ENCODE peak calls at places on chromosomes 6 and 20, in four cellular contexts. B is A549, N is K562, E is GM12878. U is an unnamed sample.
A peak's percentile ranks its signal among the peaks of the same experiment; 100 is the strongest.

GRCh38 chr6:15793288-15793687 is 130.5 kb upstream of the DTNBP1 start:
- DNase-seq in N (peak; percentile 89), B (no peak), E (no peak), U (no peak)

GRCh38 chr6:108592371-108593337 is 31.9 kb downstream of the FOXO3 start:
- DNase-seq in N (peak; percentile 60), E (peak; percentile 76), B (no peak), U (peak; percentile 38)

GRCh38 chr20:46941404-46941803 is 46.8 kb downstream of the EYA2 start:
- DNase-seq in B (no peak), E (no peak), N (no peak), U (no peak)

GRCh38 chr6:74075323-74075722 is 379.3 kb downstream of the CD109 start:
- DNase-seq in N (no peak), B (no peak), E (no peak), U (no peak)

GRCh38 chr6:4459032-4459431 is 317.2 kb upstream of the CDYL start:
- DNase-seq in N (peak; percentile 27), B (peak; percentile 37), E (no peak), U (no peak)

GRCh38 chr6:167341038-167341613 is 16.2 kb downstream of the TTLL2 start:
- DNase-seq in B (no peak), N (no peak), E (no peak), U (no peak)

GRCh38 chr20:4797275-4797674 is 75.6 kb downstream of the PRND start:
- DNase-seq in B (no peak), N (no peak), E (no peak), U (no peak)

GRCh38 chr20:51014797-51015722 is 7.8 kb downstream of the KCNG1 start:
- DNase-seq in B (peak; percentile 59), E (no peak), N (peak; percentile 58), U (peak; percentile 35)

GRCh38 chr20:47042464-47042863 is 147.8 kb downstream of the EYA2 start:
- DNase-seq in B (no peak), E (no peak), N (peak; percentile 61), U (no peak)

GRCh38 chr6:32615885-32616532 is 21.2 kb upstream of the HLA-DQA1 start:
- DNase-seq in N (no peak), B (no peak), E (no peak), U (no peak)

GRCh38 chr6:140174509-140174908 is 800.1 kb upstream of the CITED2 start:
- DNase-seq in N (no peak), E (no peak), B (peak; percentile 53), U (no peak)

GRCh38 chr20:25548613-25549086 is 36.7 kb downstream of the NINL start:
- DNase-seq in E (no peak), B (peak; percentile 35), N (no peak), U (no peak)
- TF ChIP-seq EP300 in E (no peak), B (no peak), N (no peak), U (no peak)

GRCh38 chr6:31418251-31418650 is 14.9 kb downstream of the MICA start:
- DNase-seq in N (no peak), E (no peak), B (no peak), U (no peak)
- TF ChIP-seq EP300 in N (no peak), E (no peak), B (no peak), U (no peak)

GRCh38 chr20:926646-927045 is 10.5 kb upstream of the ANGPT4 start:
- DNase-seq in N (no peak), B (no peak), E (no peak), U (no peak)

GRCh38 chr20:921020-921419 is 4.9 kb upstream of the ANGPT4 start:
- DNase-seq in B (no peak), N (no peak), E (no peak), U (no peak)

GRCh38 chr20:924639-925038 is 8.5 kb upstream of the ANGPT4 start:
- DNase-seq in N (no peak), E (no peak), B (peak; percentile 25), U (no peak)

GRCh38 chr20:922781-923180 is 6.6 kb upstream of the ANGPT4 start:
- DNase-seq in B (no peak), E (no peak), N (no peak), U (no peak)

DNA sequence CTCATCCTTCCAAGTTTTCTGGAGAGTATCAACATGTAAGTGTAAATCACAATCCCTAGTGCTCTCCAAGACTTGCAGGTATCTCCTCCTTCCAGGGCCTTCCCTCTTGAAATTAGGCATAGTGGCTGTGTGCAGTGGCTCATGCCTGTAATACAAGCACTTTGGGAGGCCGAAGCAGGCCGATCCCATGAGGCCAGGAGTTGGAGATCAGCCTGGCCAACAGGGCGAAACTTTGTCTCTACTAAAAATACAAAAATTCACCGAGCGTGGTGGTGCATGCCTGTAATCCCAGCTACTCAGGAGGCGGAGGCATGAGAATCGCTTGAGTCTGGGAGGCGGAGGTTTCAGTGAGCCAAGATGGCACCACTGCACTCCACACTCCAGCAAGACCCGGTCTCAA is 9.4 kb upstream of the ANGPT4 start:
- DNase-seq in E (no peak), N (no peak), B (no peak), U (no peak)
- TF ChIP-seq EP300 in E (no peak), N (no peak), B (no peak), U (no peak)

GRCh38 chr20:62722627-62723026 is 14.0 kb downstream of the NTSR1 start:
- DNase-seq in N (no peak), B (no peak), E (no peak), U (no peak)

GRCh38 chr20:62723768-62724420 is 15.3 kb downstream of the NTSR1 start:
- DNase-seq in N (no peak), E (no peak), B (no peak), U (no peak)

GRCh38 chr20:62724692-62725595 is 16.3 kb downstream of the NTSR1 start:
- DNase-seq in N (no peak), B (no peak), E (no peak), U (no peak)

GRCh38 chr20:62721511-62722197 is 13.0 kb downstream of the NTSR1 start:
- DNase-seq in E (no peak), N (no peak), B (no peak), U (no peak)

GRCh38 chr20:62723351-62723750 is 14.7 kb downstream of the NTSR1 start:
- DNase-seq in N (no peak), B (no peak), E (no peak), U (peak; percentile 48)
- TF ChIP-seq EP300 in N (no peak), B (no peak), E (no peak), U (no peak)

DNA sequence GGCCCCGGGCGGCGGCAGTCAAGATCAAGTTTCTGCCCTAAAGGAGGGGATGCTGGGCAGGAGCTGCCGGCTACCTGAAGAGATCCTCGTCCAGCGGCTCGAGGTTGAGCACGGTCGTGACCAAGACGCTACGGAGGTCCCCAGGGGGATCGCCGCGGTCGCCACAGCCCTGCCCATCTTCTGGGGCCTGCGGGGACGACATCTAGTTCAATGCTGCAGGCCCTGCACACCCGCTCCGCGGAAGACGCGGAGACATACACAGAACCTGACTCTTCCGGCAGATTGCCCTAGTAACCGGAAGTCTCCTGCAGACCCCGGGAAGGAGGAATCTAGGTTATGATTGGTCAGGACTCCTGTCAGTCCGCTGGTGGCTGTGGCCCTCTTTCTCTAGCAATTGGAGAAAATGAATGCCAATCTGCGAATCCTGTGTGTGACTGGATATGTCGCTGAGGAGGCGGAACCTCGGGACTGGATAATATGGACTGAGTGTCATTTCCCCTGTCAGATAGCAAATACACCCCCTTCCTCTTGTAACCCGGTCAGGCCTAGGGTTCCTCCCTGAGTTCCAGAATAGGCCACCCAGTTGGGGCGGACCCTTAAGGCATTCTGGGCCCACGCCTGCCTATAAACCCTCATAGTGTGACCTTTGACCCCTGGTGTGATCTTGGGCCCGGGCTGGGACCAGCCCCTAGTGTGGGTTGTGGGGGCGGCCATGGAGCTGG is at the start of the genes ACOT8 and ZSWIM3:
- DNase-seq in B (peak; percentile 100), N (peak; percentile 100), E (peak; percentile 100), U (peak; percentile 96)
- TF ChIP-seq EP300 in B (no peak), N (no peak), E (no peak), U (no peak)

GRCh38 chr6:151130329-151130728 is 109.4 kb upstream of the AKAP12 start:
- DNase-seq in N (no peak), E (no peak), B (no peak), U (no peak)
- TF ChIP-seq EP300 in N (no peak), E (no peak), B (no peak), U (no peak)

DNA sequence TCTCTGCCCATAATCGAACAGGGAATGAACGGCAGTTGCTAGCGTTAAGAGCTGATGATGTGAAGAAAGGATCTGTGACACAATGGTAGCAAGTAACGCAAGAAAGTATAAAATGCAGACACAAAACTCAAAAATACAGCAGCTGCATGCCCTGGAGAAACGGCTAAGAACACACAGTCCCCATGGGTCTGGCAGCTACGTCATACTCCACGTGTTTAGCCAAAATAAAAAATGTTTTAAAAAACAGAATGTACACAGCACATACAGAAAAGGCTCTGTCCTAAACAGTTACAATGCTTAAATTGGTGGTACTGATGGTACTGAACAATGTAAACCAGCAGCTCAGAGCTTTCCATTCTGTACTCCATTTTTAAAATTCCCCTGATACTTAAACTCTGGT is 34.4 kb downstream of the HUS1B start:
- DNase-seq in B (no peak), E (no peak), N (no peak), U (no peak)
- TF ChIP-seq EP300 in B (no peak), E (no peak), N (no peak), U (no peak)

GRCh38 chr6:111605100-111605748 is 454 bp downstream of the TRAF3IP2 start:
- DNase-seq in N (peak; percentile 67), B (peak; percentile 29), E (no peak), U (peak; percentile 53)
- TF ChIP-seq EP300 in N (no peak), B (no peak), E (no peak), U (no peak)